ENCODE peak calls at places on chromosome 4, in six cellular contexts. One of them, this sample, is unnamed.

GRCh38 chr4:7759221-7759620 is 180.4 kb downstream of the AFAP1 start:
- DNase-seq in K562: no peak
- DNase-seq in sigmoid colon: no peak
- DNase-seq in tibial nerve: no peak
- DNase-seq in transverse colon: no peak
- DNase-seq in ovary: no peak
- DNase-seq in this sample: no peak

GRCh38 chr4:92101609-92102231 is 202.0 kb upstream of the GRID2 start:
- DNase-seq in K562: no peak
- DNase-seq in transverse colon: no peak
- DNase-seq in sigmoid colon: no peak
- DNase-seq in tibial nerve: no peak
- DNase-seq in ovary: no peak
- DNase-seq in this sample: no peak

GRCh38 chr4:95360256-95360903 is 188.4 kb downstream of the UNC5C start:
- DNase-seq in sigmoid colon: no peak
- DNase-seq in K562: no peak
- DNase-seq in transverse colon: no peak
- DNase-seq in tibial nerve: no peak
- DNase-seq in ovary: no peak
- DNase-seq in this sample: no peak

GRCh38 chr4:143692241-143692640 is 8.2 kb downstream of the FREM3 start:
- DNase-seq in tibial nerve: no peak
- DNase-seq in transverse colon: no peak
- DNase-seq in sigmoid colon: no peak
- DNase-seq in K562: no peak
- DNase-seq in ovary: no peak
- DNase-seq in this sample: no peak

GRCh38 chr4:168362025-168362401 is 43.5 kb upstream of the DDX60 start:
- DNase-seq in tibial nerve: no peak
- DNase-seq in sigmoid colon: no peak
- DNase-seq in transverse colon: no peak
- DNase-seq in ovary: no peak
- DNase-seq in K562: no peak
- DNase-seq in this sample: no peak

GRCh38 chr4:111943796-111944203 is 201.5 kb upstream of the FAM241A start:
- DNase-seq in K562: peak; percentile 9
- DNase-seq in transverse colon: peak; percentile 61
- DNase-seq in ovary: no peak
- DNase-seq in tibial nerve: no peak
- DNase-seq in sigmoid colon: no peak
- DNase-seq in this sample: no peak

GRCh38 chr4:23458061-23458460 is 431.8 kb downstream of the PPARGC1A start:
- DNase-seq in K562: no peak
- DNase-seq in tibial nerve: no peak
- DNase-seq in sigmoid colon: no peak
- DNase-seq in transverse colon: no peak
- DNase-seq in ovary: no peak
- DNase-seq in this sample: no peak

GRCh38 chr4:5137226-5137625 is 85.9 kb downstream of the STK32B start:
- DNase-seq in ovary: no peak
- DNase-seq in K562: no peak
- DNase-seq in sigmoid colon: no peak
- DNase-seq in transverse colon: no peak
- DNase-seq in tibial nerve: no peak
- DNase-seq in this sample: no peak

GRCh38 chr4:90904018-90904417 is 776.8 kb downstream of the CCSER1 start:
- DNase-seq in K562: no peak
- DNase-seq in sigmoid colon: no peak
- DNase-seq in transverse colon: no peak
- DNase-seq in tibial nerve: no peak
- DNase-seq in ovary: no peak
- DNase-seq in this sample: no peak

GRCh38 chr4:172979332-172979731 is 189.3 kb upstream of the GALNT7 start:
- DNase-seq in tibial nerve: no peak
- DNase-seq in ovary: no peak
- DNase-seq in transverse colon: no peak
- DNase-seq in sigmoid colon: no peak
- DNase-seq in K562: no peak
- DNase-seq in this sample: no peak

GRCh38 chr4:6009452-6009851 is 8.8 kb downstream of the C4orf50 start:
- DNase-seq in K562: no peak
- DNase-seq in sigmoid colon: peak; percentile 3
- DNase-seq in ovary: no peak
- DNase-seq in tibial nerve: no peak
- DNase-seq in transverse colon: no peak
- DNase-seq in this sample: no peak

GRCh38 chr4:55407119-55407518 is 11.4 kb downstream of the TMEM165 start:
- DNase-seq in sigmoid colon: no peak
- DNase-seq in ovary: no peak
- DNase-seq in transverse colon: no peak
- DNase-seq in tibial nerve: no peak
- DNase-seq in K562: no peak
- DNase-seq in this sample: no peak

GRCh38 chr4:101921370-101921769 is 130.8 kb downstream of the BANK1 start:
- DNase-seq in K562: no peak
- DNase-seq in tibial nerve: no peak
- DNase-seq in sigmoid colon: no peak
- DNase-seq in transverse colon: no peak
- DNase-seq in ovary: no peak
- DNase-seq in this sample: no peak

GRCh38 chr4:84734037-84734436 is 151.1 kb downstream of the CDS1 start:
- DNase-seq in ovary: no peak
- DNase-seq in K562: no peak
- DNase-seq in tibial nerve: no peak
- DNase-seq in sigmoid colon: no peak
- DNase-seq in transverse colon: no peak
- DNase-seq in this sample: no peak

GRCh38 chr4:77931452-77932135 is 69.0 kb downstream of the MRPL1 start:
- DNase-seq in tibial nerve: no peak
- DNase-seq in ovary: no peak
- DNase-seq in sigmoid colon: no peak
- DNase-seq in K562: no peak
- DNase-seq in transverse colon: no peak
- DNase-seq in this sample: no peak

GRCh38 chr4:110854021-110854678 is 231.3 kb upstream of the PITX2 start:
- DNase-seq in ovary: no peak
- DNase-seq in sigmoid colon: no peak
- DNase-seq in tibial nerve: no peak
- DNase-seq in transverse colon: peak; percentile 56
- DNase-seq in K562: no peak
- DNase-seq in this sample: no peak

GRCh38 chr4:149029056-149029651 is 586.9 kb upstream of the NR3C2 start:
- DNase-seq in transverse colon: peak; percentile 21
- DNase-seq in sigmoid colon: no peak
- DNase-seq in tibial nerve: no peak
- DNase-seq in K562: no peak
- DNase-seq in ovary: no peak
- DNase-seq in this sample: no peak

GRCh38 chr4:117491531-117491930 is 406.2 kb upstream of the TRAM1L1 start:
- DNase-seq in sigmoid colon: no peak
- DNase-seq in tibial nerve: no peak
- DNase-seq in ovary: no peak
- DNase-seq in transverse colon: no peak
- DNase-seq in K562: no peak
- DNase-seq in this sample: no peak

GRCh38 chr4:150007512-150007911 is 70.7 kb upstream of the DCLK2 start:
- DNase-seq in ovary: no peak
- DNase-seq in transverse colon: no peak
- DNase-seq in tibial nerve: no peak
- DNase-seq in sigmoid colon: no peak
- DNase-seq in K562: no peak
- DNase-seq in this sample: no peak

GRCh38 chr4:127832585-127832984 is 48.1 kb upstream of the PLK4 start:
- DNase-seq in tibial nerve: no peak
- DNase-seq in K562: no peak
- DNase-seq in sigmoid colon: no peak
- DNase-seq in transverse colon: no peak
- DNase-seq in ovary: no peak
- DNase-seq in this sample: no peak

GRCh38 chr4:154495867-154496266 is 4.3 kb upstream of the DCHS2 start:
- DNase-seq in transverse colon: no peak
- DNase-seq in tibial nerve: no peak
- DNase-seq in K562: no peak
- DNase-seq in ovary: no peak
- DNase-seq in sigmoid colon: no peak
- DNase-seq in this sample: no peak

GRCh38 chr4:38805530-38806145 is 1.0 kb upstream of the TLR1 start:
- DNase-seq in K562: no peak
- DNase-seq in tibial nerve: no peak
- DNase-seq in transverse colon: peak; percentile 48
- DNase-seq in sigmoid colon: no peak
- DNase-seq in ovary: no peak
- DNase-seq in this sample: no peak

GRCh38 chr4:1187182-1187581 is 14.8 kb upstream of the SPON2 start:
- DNase-seq in sigmoid colon: no peak
- DNase-seq in ovary: no peak
- DNase-seq in transverse colon: peak; percentile 27
- DNase-seq in K562: no peak
- DNase-seq in tibial nerve: peak; percentile 7
- DNase-seq in this sample: no peak

GRCh38 chr4:114597410-114598115 is 1.0 kb upstream of the UGT8 start:
- DNase-seq in tibial nerve: no peak
- DNase-seq in ovary: no peak
- DNase-seq in K562: no peak
- DNase-seq in transverse colon: peak; percentile 15
- DNase-seq in sigmoid colon: no peak
- DNase-seq in this sample: no peak

GRCh38 chr4:167339781-167340180 is 105.5 kb upstream of the SPOCK3 start:
- DNase-seq in ovary: no peak
- DNase-seq in sigmoid colon: no peak
- DNase-seq in tibial nerve: no peak
- DNase-seq in K562: no peak
- DNase-seq in transverse colon: no peak
- DNase-seq in this sample: no peak

GRCh38 chr4:60133414-60133813 is 1066.7 kb upstream of the ADGRL3 start:
- DNase-seq in tibial nerve: no peak
- DNase-seq in K562: no peak
- DNase-seq in ovary: no peak
- DNase-seq in transverse colon: no peak
- DNase-seq in sigmoid colon: no peak
- DNase-seq in this sample: no peak

GRCh38 chr4:38762560-38762959 is 20.2 kb downstream of the TLR10 start:
- DNase-seq in tibial nerve: no peak
- DNase-seq in transverse colon: no peak
- DNase-seq in sigmoid colon: no peak
- DNase-seq in ovary: no peak
- DNase-seq in K562: no peak
- DNase-seq in this sample: no peak

GRCh38 chr4:7398788-7399432 is 35.8 kb downstream of the PSAPL1 start:
- DNase-seq in ovary: no peak
- DNase-seq in transverse colon: no peak
- DNase-seq in K562: no peak
- DNase-seq in tibial nerve: no peak
- DNase-seq in sigmoid colon: peak; percentile 17
- DNase-seq in this sample: no peak

GRCh38 chr4:72326692-72327632 is 242.1 kb downstream of the ADAMTS3 start:
- DNase-seq in sigmoid colon: no peak
- DNase-seq in transverse colon: no peak
- DNase-seq in K562: peak; percentile 29
- DNase-seq in ovary: no peak
- DNase-seq in tibial nerve: no peak
- DNase-seq in this sample: no peak

GRCh38 chr4:185839204-185839712 is 27.3 kb upstream of the SORBS2 start:
- DNase-seq in sigmoid colon: peak; percentile 81
- DNase-seq in transverse colon: peak; percentile 57
- DNase-seq in tibial nerve: no peak
- DNase-seq in K562: no peak
- DNase-seq in ovary: peak; percentile 73
- DNase-seq in this sample: no peak

GRCh38 chr4:147096667-147097604 is 151.3 kb upstream of the TTC29 start:
- DNase-seq in tibial nerve: no peak
- DNase-seq in sigmoid colon: no peak
- DNase-seq in K562: peak; percentile 33
- DNase-seq in transverse colon: no peak
- DNase-seq in ovary: no peak
- DNase-seq in this sample: no peak

GRCh38 chr4:109334596-109335105 is 32.2 kb upstream of the COL25A1 start:
- DNase-seq in K562: no peak
- DNase-seq in tibial nerve: no peak
- DNase-seq in transverse colon: no peak
- DNase-seq in sigmoid colon: no peak
- DNase-seq in ovary: no peak
- DNase-seq in this sample: no peak

GRCh38 chr4:102168580-102168979 is 176.7 kb downstream of the SLC39A8 start:
- DNase-seq in transverse colon: no peak
- DNase-seq in K562: no peak
- DNase-seq in ovary: no peak
- DNase-seq in tibial nerve: no peak
- DNase-seq in sigmoid colon: no peak
- DNase-seq in this sample: no peak

GRCh38 chr4:74374561-74375327 is 9.8 kb downstream of the EREG start:
- DNase-seq in K562: no peak
- DNase-seq in ovary: no peak
- DNase-seq in transverse colon: peak; percentile 70
- DNase-seq in tibial nerve: no peak
- DNase-seq in sigmoid colon: peak; percentile 66
- DNase-seq in this sample: no peak
- TF ChIP-seq EP300 in K562: no peak
- TF ChIP-seq EP300 in ovary: no peak
- TF ChIP-seq EP300 in transverse colon: no peak
- TF ChIP-seq EP300 in tibial nerve: no peak
- TF ChIP-seq EP300 in sigmoid colon: peak; percentile 41
- TF ChIP-seq EP300 in this sample: no peak

DNA sequence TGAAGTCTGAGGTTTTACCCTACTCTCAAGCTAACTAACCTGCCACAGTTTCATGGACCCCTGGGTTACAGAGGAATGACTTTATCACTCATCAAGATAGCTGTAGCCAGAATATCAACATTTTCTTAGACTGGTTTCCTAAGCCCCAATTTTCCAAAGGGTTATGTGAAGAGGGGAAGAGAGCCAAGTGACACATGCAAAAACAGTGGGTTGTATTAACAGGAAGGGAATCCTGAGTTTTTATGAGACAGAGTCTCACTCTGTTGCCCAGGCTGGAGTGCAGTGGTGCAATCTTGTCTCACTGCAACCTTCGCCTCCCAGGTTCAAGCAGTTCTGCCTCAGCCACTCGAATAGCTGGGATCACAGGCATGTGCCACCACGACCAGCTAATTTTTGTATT is 5.4 kb downstream of the AFF1 start:
- DNase-seq in sigmoid colon: no peak
- DNase-seq in K562: no peak
- DNase-seq in ovary: no peak
- DNase-seq in tibial nerve: no peak
- DNase-seq in transverse colon: no peak
- DNase-seq in this sample: no peak
- H3K4me1 ChIP-seq in sigmoid colon: peaks cover 64% of the 10 kb centered on the region
- H3K4me1 ChIP-seq in K562: peaks cover 15% of the 10 kb centered on the region
- H3K4me1 ChIP-seq in ovary: no peaks in the 10 kb centered on the region
- H3K4me1 ChIP-seq in tibial nerve: peaks cover 66% of the 10 kb centered on the region
- H3K4me1 ChIP-seq in transverse colon: peaks cover 65% of the 10 kb centered on the region
- H3K4me1 ChIP-seq in this sample: peaks cover 65% of the 10 kb centered on the region

GRCh38 chr4:153322791-153323190 is 21.7 kb upstream of the MND1 start:
- DNase-seq in sigmoid colon: no peak
- DNase-seq in K562: no peak
- DNase-seq in tibial nerve: no peak
- DNase-seq in transverse colon: no peak
- DNase-seq in ovary: no peak
- DNase-seq in this sample: no peak
- H3K36me3 ChIP-seq in sigmoid colon: no peaks in the 10 kb centered on the region
- H3K36me3 ChIP-seq in K562: no peaks in the 10 kb centered on the region
- H3K36me3 ChIP-seq in tibial nerve: no peaks in the 10 kb centered on the region
- H3K36me3 ChIP-seq in transverse colon: peaks cover 13% of the 10 kb centered on the region
- H3K36me3 ChIP-seq in ovary: no peaks in the 10 kb centered on the region
- H3K36me3 ChIP-seq in this sample: peaks cover 13% of the 10 kb centered on the region

GRCh38 chr4:16893141-16893571 is 5.3 kb downstream of the LDB2 start:
- DNase-seq in K562: no peak
- DNase-seq in sigmoid colon: no peak
- DNase-seq in transverse colon: no peak
- DNase-seq in ovary: no peak
- DNase-seq in tibial nerve: no peak
- DNase-seq in this sample: no peak
- TF ChIP-seq EP300 in K562: no peak
- TF ChIP-seq EP300 in sigmoid colon: no peak
- TF ChIP-seq EP300 in transverse colon: no peak
- TF ChIP-seq EP300 in ovary: no peak
- TF ChIP-seq EP300 in tibial nerve: no peak
- TF ChIP-seq EP300 in this sample: no peak